ENCODE peak calls at places on chromosomes 3 and 15, in eight cellular contexts. H, Y, L, Z, W, X, M and N are unnamed samples.

GRCh38 chr3:8964436-8965370 is 1.4 kb upstream of the RAD18 start:
- DNase-seq in L (no peak), H (no peak), M (no peak), Z (no peak), Y (no peak), W (peak; percentile 78), X (no peak), N (no peak)

GRCh38 chr3:16048435-16049318 is 125.8 kb upstream of the GALNT15 start:
- DNase-seq in H (peak; percentile 80), W (peak; percentile 68), Z (peak; percentile 33), L (peak; percentile 69), X (peak; percentile 6), Y (no peak), M (no peak), N (no peak)

GRCh38 chr3:189195302-189195701 is 23.5 kb downstream of the TPRG1 start:
- DNase-seq in H (no peak), X (no peak), M (no peak), Y (no peak), W (no peak), Z (no peak), L (no peak), N (no peak)

GRCh38 chr15:39270976-39271375 is 309.9 kb upstream of the THBS1 start:
- DNase-seq in Y (no peak), H (no peak), X (no peak), L (no peak), M (no peak), W (no peak), Z (no peak), N (no peak)

GRCh38 chr15:23506762-23507161 is 58.7 kb upstream of the MKRN3 start:
- DNase-seq in Z (no peak), X (no peak), Y (no peak), H (no peak), L (no peak), M (no peak), W (no peak), N (no peak)

GRCh38 chr3:73365756-73366397 is 258.9 kb downstream of the PDZRN3 start:
- DNase-seq in Y (peak; percentile 62), L (no peak), W (no peak), X (no peak), H (no peak), M (no peak), Z (no peak), N (no peak)

GRCh38 chr3:50008931-50009330 is 69.0 kb downstream of the RBM6 start:
- DNase-seq in L (no peak), H (no peak), Z (no peak), W (peak; percentile 10), X (no peak), M (no peak), Y (no peak), N (no peak)

GRCh38 chr3:52145736-52146110 is 8.5 kb downstream of the POC1A start:
- DNase-seq in X (no peak), L (no peak), H (no peak), Y (no peak), Z (no peak), W (no peak), M (no peak), N (no peak)

GRCh38 chr3:168511428-168512014 is 415.8 kb upstream of the GOLIM4 start:
- DNase-seq in H (peak; percentile 5), X (peak; percentile 5), W (peak; percentile 4), M (no peak), L (peak; percentile 42), Z (no peak), Y (no peak), N (no peak)

GRCh38 chr3:160956785-160957184 is 148.4 kb downstream of the B3GALNT1 start:
- DNase-seq in H (no peak), L (peak; percentile 12), Z (no peak), W (peak; percentile 13), Y (no peak), X (peak; percentile 6), M (no peak), N (no peak)

GRCh38 chr3:99549918-99550603 is 88.3 kb upstream of the COL8A1 start:
- DNase-seq in M (no peak), H (no peak), X (no peak), Z (no peak), W (no peak), L (no peak), Y (no peak), N (no peak)

GRCh38 chr15:26665950-26666921 is 106.6 kb downstream of the GABRB3 start:
- DNase-seq in Z (no peak), W (no peak), H (no peak), M (no peak), L (peak; percentile 49), Y (no peak), X (no peak), N (no peak)

GRCh38 chr3:175558261-175558660 is 699.1 kb downstream of the NAALADL2 start:
- DNase-seq in W (no peak), Y (no peak), H (no peak), Z (no peak), L (no peak), M (no peak), X (no peak), N (no peak)

GRCh38 chr3:98589331-98589870 is 4.0 kb downstream of the CPOX start:
- DNase-seq in X (no peak), W (no peak), Y (no peak), H (no peak), Z (no peak), L (no peak), M (no peak), N (no peak)

GRCh38 chr3:186095584-186096061 is 13.3 kb downstream of the ETV5 start:
- DNase-seq in L (no peak), H (no peak), X (no peak), W (no peak), M (no peak), Z (no peak), Y (no peak), N (peak; percentile 57)

GRCh38 chr15:62906627-62907026 is 135.9 kb upstream of the TPM1 start:
- DNase-seq in L (no peak), Y (no peak), H (no peak), X (no peak), Z (no peak), W (no peak), M (no peak), N (no peak)

GRCh38 chr3:118907909-118908308 is 126.7 kb downstream of the IGSF11 start:
- DNase-seq in L (no peak), Z (no peak), X (no peak), M (no peak), H (no peak), Y (no peak), W (no peak), N (no peak)

GRCh38 chr3:76624128-76624527 is 415.8 kb upstream of the ROBO2 start:
- DNase-seq in H (no peak), Z (no peak), Y (no peak), W (no peak), L (no peak), X (no peak), M (no peak), N (no peak)